ENCODE peak calls at places on chromosomes 12 and 14, in five cellular contexts. I, U, Z, Y and D are unnamed samples.

GRCh38 chr12:116759783-116760581 is 21.9 kb downstream of the RNFT2 start:
- DNase-seq in I (no peak), U (peak), Z (peak), Y (peak), D (no peak)

GRCh38 chr12:48789858-48790326 is 1.0 kb upstream of the ADCY6 start:
- DNase-seq in I (no peak), U (no peak), Z (no peak), Y (no peak), D (no peak)

GRCh38 chr14:30015471-30015870 is 87.8 kb upstream of the PRKD1 start:
- DNase-seq in I (no peak), U (no peak), Z (no peak), Y (no peak), D (no peak)

GRCh38 chr14:69404478-69404877 is 6.0 kb downstream of the SLC39A9 start:
- DNase-seq in I (no peak), U (no peak), Z (no peak), Y (no peak), D (no peak)

GRCh38 chr12:5309654-5310053 is 122.3 kb upstream of the NTF3 start:
- DNase-seq in I (no peak), U (no peak), Z (no peak), Y (peak), D (no peak)

GRCh38 chr14:39398382-39398781 is 33.9 kb downstream of the FBXO33 start:
- DNase-seq in I (no peak), U (no peak), Z (no peak), Y (no peak), D (no peak)

GRCh38 chr12:132287391-132288238 is 41.8 kb downstream of the GALNT9 start:
- DNase-seq in I (no peak), U (no peak), Z (peak), Y (no peak), D (no peak)

GRCh38 chr12:49706351-49707126 is 666 bp downstream of the FMNL3 start:
- DNase-seq in I (no peak), U (peak), Z (peak), Y (peak), D (no peak)

GRCh38 chr12:103806807-103807206 is 34.2 kb downstream of the NT5DC3 start:
- DNase-seq in I (no peak), U (no peak), Z (no peak), Y (no peak), D (peak)

GRCh38 chr12:132154341-132154761 is 10.1 kb downstream of the NOC4L start:
- DNase-seq in I (no peak), U (no peak), Z (peak), Y (no peak), D (no peak)

GRCh38 chr12:82527165-82527780 is 159.4 kb upstream of the TMTC2 start:
- DNase-seq in I (peak), U (no peak), Z (no peak), Y (peak), D (peak)

GRCh38 chr14:59347511-59347900 is 117.7 kb downstream of the GPR135 start:
- DNase-seq in I (no peak), U (no peak), Z (no peak), Y (no peak), D (peak)

GRCh38 chr12:92341333-92341691 is 195.7 kb upstream of the BTG1 start:
- DNase-seq in I (no peak), U (no peak), Z (no peak), Y (no peak), D (peak)

GRCh38 chr14:42078345-42078744 is 471.7 kb downstream of the LRFN5 start:
- DNase-seq in I (no peak), U (no peak), Z (no peak), Y (no peak), D (no peak)

GRCh38 chr12:101616027-101616494 is 21.3 kb downstream of the MYBPC1 start:
- DNase-seq in I (no peak), U (no peak), Z (no peak), Y (no peak), D (peak)

GRCh38 chr12:84924956-84925355 is 12.4 kb upstream of the SLC6A15 start:
- DNase-seq in I (no peak), U (no peak), Z (no peak), Y (no peak), D (peak)

GRCh38 chr12:12870454-12870853 is 20.9 kb upstream of the GPRC5A start:
- DNase-seq in I (peak), U (no peak), Z (no peak), Y (no peak), D (peak)

GRCh38 chr14:85542623-85543022 is 12.7 kb downstream of the FLRT2 start:
- DNase-seq in I (no peak), U (no peak), Z (no peak), Y (no peak), D (no peak)

GRCh38 chr14:85549697-85550096 is 19.8 kb downstream of the FLRT2 start:
- DNase-seq in I (no peak), U (no peak), Z (no peak), Y (no peak), D (no peak)

GRCh38 chr14:85546390-85546789 is 16.4 kb downstream of the FLRT2 start:
- DNase-seq in I (no peak), U (no peak), Z (no peak), Y (no peak), D (no peak)
- TF ChIP-seq CTCF in I (no peak), U (no peak), Z (no peak), Y (no peak), D (no peak)

GRCh38 chr12:63319386-63319785 is 168.4 kb upstream of the AVPR1A start:
- DNase-seq in I (no peak), U (no peak), Z (no peak), Y (no peak), D (peak)
- TF ChIP-seq CTCF in I (no peak), U (no peak), Z (no peak), Y (no peak), D (no peak)

GRCh38 chr14:22434030-22434429 is 155.0 kb downstream of the DAD1 start:
- DNase-seq in I (no peak), U (no peak), Z (no peak), Y (no peak), D (no peak)
- TF ChIP-seq CTCF in I (no peak), U (no peak), Z (no peak), Y (no peak), D (no peak)

GRCh38 chr12:53061404-53062010 is 11.6 kb downstream of the TNS2 start:
- DNase-seq in I (no peak), U (no peak), Z (no peak), Y (peak), D (peak)
- TF ChIP-seq CTCF in I (peak), U (no peak), Z (no peak), Y (no peak), D (peak)

GRCh38 chr12:57896437-57897201 is 44.7 kb upstream of the ATP23 start:
- DNase-seq in I (no peak), U (peak), Z (peak), Y (peak), D (peak)
- TF ChIP-seq CTCF in I (peak), U (no peak), Z (peak), Y (peak), D (no peak)

GRCh38 chr14:104665663-104666522 is 23.5 kb upstream of the INF2 start:
- DNase-seq in I (no peak), U (no peak), Z (no peak), Y (peak), D (peak)
- TF ChIP-seq CTCF in I (no peak), U (no peak), Z (peak), Y (peak), D (peak)

DNA sequence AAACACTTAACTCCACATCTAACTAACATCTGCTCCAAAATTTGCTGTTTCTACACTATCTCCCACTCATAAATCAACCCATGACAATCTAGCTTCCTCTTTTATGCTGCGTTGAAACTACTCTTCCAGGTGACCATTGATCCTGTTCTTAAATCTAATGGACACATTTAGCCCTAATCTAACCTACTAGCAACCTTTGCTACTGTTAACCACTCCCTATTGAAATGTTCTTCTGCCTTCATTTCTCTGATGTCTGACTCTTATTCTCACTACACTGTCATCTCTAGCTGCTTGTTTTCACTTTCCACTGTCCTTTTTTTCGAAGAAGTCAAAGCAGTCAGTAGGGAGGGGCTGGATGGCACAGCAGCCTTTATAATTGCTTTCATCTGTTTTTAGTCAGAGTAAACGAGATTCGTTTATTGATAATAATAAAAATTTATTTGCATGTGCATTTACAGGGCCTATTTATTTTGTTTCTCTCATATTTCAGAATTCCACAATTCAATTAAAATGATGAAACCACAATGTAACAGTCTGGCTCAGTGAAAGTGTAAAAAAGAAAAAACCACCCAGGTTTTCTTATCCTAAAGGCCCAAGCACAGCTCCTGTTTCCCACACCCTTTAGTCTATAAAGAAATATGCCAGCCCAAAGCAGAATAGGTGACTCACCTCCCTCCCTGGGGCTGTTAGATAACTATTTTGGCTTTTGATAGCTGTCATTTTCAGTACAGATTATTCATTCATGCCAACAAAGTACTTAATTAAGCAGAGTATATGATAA is 44.9 kb downstream of the ATP2B1 start:
- DNase-seq in I (no peak), U (no peak), Z (no peak), Y (no peak), D (peak)
- TF ChIP-seq CTCF in I (no peak), U (no peak), Z (no peak), Y (no peak), D (no peak)

DNA sequence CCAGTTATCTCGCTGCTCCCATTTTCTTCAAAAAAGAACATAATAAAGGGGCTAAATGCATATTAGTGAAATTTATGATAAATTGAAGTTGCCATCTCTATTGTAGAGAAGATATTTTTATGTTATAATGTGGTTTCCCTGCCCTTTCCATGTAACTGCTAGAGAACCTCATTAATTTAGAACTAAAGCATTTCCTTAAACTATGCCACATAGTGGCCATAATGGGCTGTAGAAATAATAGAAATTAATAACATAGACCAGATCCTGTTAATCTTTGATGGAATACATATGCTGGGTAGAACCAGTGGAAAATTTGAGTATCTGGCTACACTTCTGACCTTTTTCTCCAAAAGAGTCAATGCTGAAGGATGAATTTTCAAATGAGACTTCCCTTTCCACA is 376.7 kb downstream of the PDZRN4 start:
- DNase-seq in I (no peak), U (no peak), Z (no peak), Y (no peak), D (no peak)
- TF ChIP-seq CTCF in I (no peak), U (no peak), Z (no peak), Y (no peak), D (no peak)

DNA sequence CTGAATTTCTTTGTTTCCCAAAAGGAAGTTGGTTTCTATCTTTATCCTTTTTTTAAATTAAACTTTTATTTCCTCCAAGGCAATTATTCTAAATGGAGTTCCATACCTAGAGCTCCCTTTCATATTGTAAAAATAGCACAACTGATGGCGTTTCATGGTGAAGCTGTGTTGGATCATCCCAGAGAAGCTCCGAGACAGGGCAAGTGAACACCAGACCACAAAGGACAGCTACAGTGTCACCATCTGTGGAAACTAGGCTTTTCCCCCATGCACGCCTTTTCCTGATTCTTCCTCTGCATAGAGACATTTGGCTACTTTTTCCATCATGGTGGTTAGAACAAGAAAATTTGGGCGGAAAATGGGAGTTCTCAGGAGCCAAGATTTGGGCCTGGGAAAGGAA is 12.7 kb downstream of the TPCN1 start:
- DNase-seq in I (no peak), U (no peak), Z (no peak), Y (peak), D (no peak)
- TF ChIP-seq CTCF in I (no peak), U (no peak), Z (no peak), Y (no peak), D (no peak)